ENCODE peak calls at places on chromosome 7, in ten cellular contexts. H is astrocyte of the spinal cord, V is Peyer's patch, B is breast epithelium, A is cardiac muscle cell, Q is adipocyte, C is astrocyte, Z is ovary, Y is AG09309, T is brain microvascular endothelial cell. M is an unnamed sample.

GRCh38 chr7:98297619-98298286 is 16.3 kb downstream of the BRI3 start:
- DNase-seq in H (no peak), V (no peak), B (no peak), A (no peak), Q (no peak), C (no peak), Z (no peak), Y (no peak), T (no peak), M (no peak)

GRCh38 chr7:156058248-156058647 is 246.0 kb upstream of the SHH start:
- DNase-seq in H (no peak), V (no peak), B (no peak), A (no peak), Q (no peak), C (no peak), Z (no peak), Y (no peak), T (no peak), M (no peak)

GRCh38 chr7:135644729-135645128 is 17.6 kb upstream of the STMP1 start:
- DNase-seq in H (no peak), V (no peak), B (no peak), A (no peak), Q (no peak), C (no peak), Z (no peak), Y (no peak), T (no peak), M (no peak)

GRCh38 chr7:30226593-30227268 is 57.7 kb upstream of the ZNRF2 start:
- DNase-seq in H (no peak), V (peak; percentile 66), B (no peak), A (no peak), Q (no peak), C (no peak), Z (no peak), Y (no peak), T (no peak), M (no peak)

GRCh38 chr7:266851-267840 is 22.8 kb upstream of the FOXL3 start:
- DNase-seq in H (no peak), V (peak; percentile 80), B (no peak), A (no peak), Q (no peak), C (no peak), Z (no peak), Y (no peak), T (no peak), M (no peak)

GRCh38 chr7:66380285-66380888 is 175.3 kb downstream of the TPST1 start:
- DNase-seq in H (no peak), V (no peak), B (no peak), A (no peak), Q (no peak), C (no peak), Z (no peak), Y (no peak), T (peak; percentile 37), M (no peak)

GRCh38 chr7:25858562-25859411 is 293.2 kb upstream of the NFE2L3 start:
- DNase-seq in H (no peak), V (no peak), B (no peak), A (no peak), Q (no peak), C (no peak), Z (no peak), Y (no peak), T (no peak), M (no peak)

GRCh38 chr7:131511774-131512535 is 44.5 kb downstream of the PODXL start:
- DNase-seq in H (no peak), V (no peak), B (no peak), A (peak; percentile 40), Q (no peak), C (no peak), Z (no peak), Y (no peak), T (no peak), M (peak; percentile 80)

GRCh38 chr7:128335730-128336129 is 8.0 kb downstream of the RBM28 start:
- DNase-seq in H (no peak), V (no peak), B (no peak), A (no peak), Q (no peak), C (no peak), Z (no peak), Y (no peak), T (no peak), M (no peak)
- H3K4me3 ChIP-seq in H (no peak overlapping the region), V (no peak overlapping the region), B (no peak overlapping the region), A (no peak overlapping the region), Q (no peak overlapping the region), C (no peak overlapping the region), Z (no peak overlapping the region), Y (no peak overlapping the region), T (no peak overlapping the region), M (no peak overlapping the region)

GRCh38 chr7:151851160-151851751 is 25.7 kb downstream of the PRKAG2 start:
- DNase-seq in H (no peak), V (no peak), B (no peak), A (no peak), Q (no peak), C (no peak), Z (no peak), Y (no peak), T (no peak), M (no peak)

GRCh38 chr7:151852486-151853396 is 24.2 kb downstream of the PRKAG2 start:
- DNase-seq in H (no peak), V (no peak), B (no peak), A (no peak), Q (no peak), C (no peak), Z (no peak), Y (no peak), T (no peak), M (no peak)

GRCh38 chr7:151849879-151850260 is 27.0 kb downstream of the PRKAG2 start:
- DNase-seq in H (no peak), V (no peak), B (no peak), A (no peak), Q (no peak), C (no peak), Z (no peak), Y (no peak), T (no peak), M (no peak)

GRCh38 chr7:151850484-151851159 is 26.3 kb downstream of the PRKAG2 start:
- DNase-seq in H (no peak), V (no peak), B (no peak), A (no peak), Q (no peak), C (no peak), Z (peak; percentile 14), Y (no peak), T (no peak), M (no peak)

DNA sequence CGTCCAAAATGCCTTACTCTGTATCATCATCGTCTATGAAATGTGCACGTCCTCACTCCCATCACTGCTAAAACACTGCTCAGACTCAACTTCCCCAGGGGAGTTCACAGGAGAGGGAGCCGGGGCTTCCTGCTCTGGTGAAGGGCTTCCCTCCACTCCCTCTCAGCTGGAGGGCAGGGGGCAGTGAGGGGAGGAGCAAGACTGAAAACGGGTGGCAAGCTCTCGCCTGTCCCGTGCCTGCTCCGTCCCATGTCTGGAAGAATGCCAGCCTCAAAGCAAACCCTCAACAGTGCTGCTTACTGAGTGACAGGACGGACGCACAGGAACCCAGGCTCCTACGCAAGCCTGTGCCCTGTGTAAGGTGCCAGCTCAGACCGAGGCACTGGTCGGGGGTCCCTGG is 25.1 kb downstream of the PRKAG2 start:
- DNase-seq in H (no peak), V (no peak), B (no peak), A (no peak), Q (no peak), C (no peak), Z (peak; percentile 20), Y (no peak), T (no peak), M (peak; percentile 93)
- H3K4me3 ChIP-seq in H (no peak overlapping the region), V (peak overlapping the region; percentile 43), B (peak overlapping the region; percentile 60), A (no peak overlapping the region), Q (peak overlapping the region; percentile 38), C (no peak overlapping the region), Z (no peak overlapping the region), Y (no peak overlapping the region), T (no peak overlapping the region), M (no peak overlapping the region)

GRCh38 chr7:2689951-2690705 is 2.1 kb downstream of the AMZ1 start:
- DNase-seq in H (peak; percentile 38), V (no peak), B (no peak), A (peak; percentile 63), Q (peak; percentile 56), C (peak; percentile 58), Z (no peak), Y (no peak), T (peak; percentile 79), M (no peak)

GRCh38 chr7:2687338-2687869 is 598 bp upstream of the AMZ1 start:
- DNase-seq in H (no peak), V (no peak), B (no peak), A (peak; percentile 44), Q (peak; percentile 71), C (peak; percentile 55), Z (no peak), Y (no peak), T (peak; percentile 28), M (no peak)

GRCh38 chr7:2689343-2689847 is 1.4 kb downstream of the AMZ1 start:
- DNase-seq in H (no peak), V (no peak), B (no peak), A (no peak), Q (no peak), C (no peak), Z (no peak), Y (no peak), T (no peak), M (no peak)

GRCh38 chr7:2687881-2688318 is at the start of gene AMZ1:
- DNase-seq in H (no peak), V (no peak), B (no peak), A (no peak), Q (peak; percentile 72), C (no peak), Z (no peak), Y (no peak), T (no peak), M (no peak)

GRCh38 chr7:2688409-2689342 is 674 bp downstream of the AMZ1 start:
- DNase-seq in H (no peak), V (no peak), B (no peak), A (peak; percentile 28), Q (peak; percentile 36), C (no peak), Z (no peak), Y (no peak), T (no peak), M (no peak)
- H3K4me3 ChIP-seq in H (no peak overlapping the region), V (peak overlapping the region; percentile 22), B (peak overlapping the region; percentile 67), A (peak overlapping the region; percentile 20), Q (no peak overlapping the region), C (peak overlapping the region; percentile 49), Z (peak overlapping the region; percentile 26), Y (peak overlapping the region; percentile 49), T (peak overlapping the region; percentile 39), M (no peak overlapping the region)

DNA sequence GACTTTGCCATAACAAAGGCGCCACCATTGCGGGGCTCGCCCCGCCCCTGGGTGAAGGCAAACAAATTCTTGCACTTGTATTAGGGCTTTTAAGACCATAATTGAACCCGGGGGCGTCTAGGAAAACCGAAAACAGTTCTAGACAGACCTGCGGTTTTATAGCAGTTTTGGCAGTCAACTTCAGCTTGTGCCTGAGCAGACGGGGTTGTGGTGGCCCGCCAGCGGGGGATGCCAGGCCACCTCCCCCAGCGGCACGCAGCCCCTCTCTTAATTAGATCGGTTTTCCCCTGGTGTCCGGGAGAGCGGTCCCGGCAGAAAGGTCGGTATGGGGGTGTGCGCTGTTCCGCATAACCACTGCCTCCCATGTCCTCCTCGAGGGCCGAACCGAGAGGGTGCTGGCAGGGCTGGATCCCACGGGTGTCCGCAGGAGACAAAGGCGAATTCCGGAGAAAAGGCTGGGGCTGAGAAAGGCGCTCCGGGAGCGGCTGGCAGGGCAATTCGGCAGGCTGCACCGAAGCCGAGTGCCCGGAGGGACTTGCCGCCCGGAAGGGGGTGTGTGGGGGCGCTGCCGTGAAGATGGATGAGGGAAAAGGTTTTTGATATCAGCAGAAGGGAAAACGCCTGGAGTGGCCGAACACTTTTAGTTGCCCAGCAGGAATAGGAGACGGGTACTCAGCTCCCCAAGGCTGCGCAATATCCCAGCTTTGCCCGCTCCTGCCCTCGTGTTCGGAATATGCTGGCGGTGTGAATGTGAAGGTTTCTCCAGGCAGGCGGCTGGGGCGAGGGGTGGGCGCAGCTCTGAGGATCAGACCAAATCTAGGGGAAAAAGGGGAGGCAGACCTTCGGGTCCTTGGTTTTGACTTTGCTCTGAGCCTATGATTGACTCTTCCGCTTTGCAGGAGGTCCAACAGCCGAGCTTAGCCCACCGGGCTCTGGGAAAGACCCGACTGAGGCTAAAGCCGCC is 3.0 kb upstream of the HOXA11 start:
- DNase-seq in H (no peak), V (peak; percentile 50), B (peak; percentile 44), A (no peak), Q (no peak), C (no peak), Z (no peak), Y (no peak), T (no peak), M (peak; percentile 83)
- H3K4me3 ChIP-seq in H (no peak overlapping the region), V (peak overlapping the region; percentile 21), B (peak overlapping the region; percentile 46), A (peak overlapping the region; percentile 10), Q (peak overlapping the region; percentile 23), C (no peak overlapping the region), Z (peak overlapping the region; percentile 39), Y (peak overlapping the region; percentile 70), T (no peak overlapping the region), M (no peak overlapping the region)

M was measured in lower leg skin.